ENCODE peak calls at places on chromosomes 1 and 21, in five cellular contexts. L is AG09309; J is CD4-positive, alpha-beta T cell; D is endothelial cell; Q is B cell. Y is an unnamed sample.

GRCh38 chr1:3676581-3677410 is 24.5 kb downstream of the TP73 start:
- DNase-seq in L (no peak), J (no peak), D (no peak), Q (no peak), Y (peak)

GRCh38 chr1:157575744-157576143 is 22.1 kb downstream of the FCRL4 start:
- DNase-seq in L (no peak), J (no peak), D (no peak), Q (no peak), Y (no peak)

GRCh38 chr1:198155253-198155652 is 1.5 kb upstream of the NEK7 start:
- DNase-seq in L (peak), J (no peak), D (no peak), Q (no peak), Y (no peak)

GRCh38 chr1:47752048-47752451 is 245.1 kb downstream of the TRABD2B start:
- DNase-seq in L (no peak), J (no peak), D (no peak), Q (no peak), Y (no peak)

GRCh38 chr21:14739590-14739989 is 193.5 kb upstream of the SAMSN1 start:
- DNase-seq in L (no peak), J (no peak), D (no peak), Q (no peak), Y (no peak)

GRCh38 chr1:112909847-112910246 is 46.1 kb downstream of the SLC16A1 start:
- DNase-seq in L (no peak), J (no peak), D (no peak), Q (no peak), Y (no peak)

GRCh38 chr21:42840411-42841155 is 38.8 kb downstream of the WDR4 start:
- DNase-seq in L (no peak), J (no peak), D (no peak), Q (peak), Y (no peak)

GRCh38 chr1:85157436-85157835 is 43.4 kb downstream of the SYDE2 start:
- DNase-seq in L (no peak), J (no peak), D (no peak), Q (no peak), Y (no peak)

GRCh38 chr1:63134501-63135173 is 187.7 kb upstream of the FOXD3 start:
- DNase-seq in L (no peak), J (no peak), D (no peak), Q (no peak), Y (no peak)

GRCh38 chr1:23796466-23797271 is 3.9 kb downstream of the GALE start:
- DNase-seq in L (no peak), J (no peak), D (no peak), Q (no peak), Y (no peak)
- TF ChIP-seq CTCF in L (no peak), J (no peak), D (no peak), Q (no peak), Y (no peak)

GRCh38 chr1:54945393-54945936 is 35.0 kb upstream of the TMEM61 start:
- DNase-seq in L (no peak), J (no peak), D (no peak), Q (no peak), Y (no peak)

GRCh38 chr1:54940027-54940426 is 40.4 kb upstream of the TMEM61 start:
- DNase-seq in L (no peak), J (no peak), D (no peak), Q (no peak), Y (no peak)

GRCh38 chr1:54942976-54943375 is 37.5 kb upstream of the TMEM61 start:
- DNase-seq in L (no peak), J (no peak), D (no peak), Q (no peak), Y (no peak)

GRCh38 chr1:54947540-54947939 is 32.9 kb upstream of the TMEM61 start:
- DNase-seq in L (no peak), J (no peak), D (no peak), Q (no peak), Y (no peak)

GRCh38 chr1:54944610-54945392 is 35.6 kb upstream of the TMEM61 start:
- DNase-seq in L (peak), J (peak), D (peak), Q (peak), Y (peak)
- TF ChIP-seq CTCF in L (peak), J (peak), D (peak), Q (peak), Y (peak)

DNA sequence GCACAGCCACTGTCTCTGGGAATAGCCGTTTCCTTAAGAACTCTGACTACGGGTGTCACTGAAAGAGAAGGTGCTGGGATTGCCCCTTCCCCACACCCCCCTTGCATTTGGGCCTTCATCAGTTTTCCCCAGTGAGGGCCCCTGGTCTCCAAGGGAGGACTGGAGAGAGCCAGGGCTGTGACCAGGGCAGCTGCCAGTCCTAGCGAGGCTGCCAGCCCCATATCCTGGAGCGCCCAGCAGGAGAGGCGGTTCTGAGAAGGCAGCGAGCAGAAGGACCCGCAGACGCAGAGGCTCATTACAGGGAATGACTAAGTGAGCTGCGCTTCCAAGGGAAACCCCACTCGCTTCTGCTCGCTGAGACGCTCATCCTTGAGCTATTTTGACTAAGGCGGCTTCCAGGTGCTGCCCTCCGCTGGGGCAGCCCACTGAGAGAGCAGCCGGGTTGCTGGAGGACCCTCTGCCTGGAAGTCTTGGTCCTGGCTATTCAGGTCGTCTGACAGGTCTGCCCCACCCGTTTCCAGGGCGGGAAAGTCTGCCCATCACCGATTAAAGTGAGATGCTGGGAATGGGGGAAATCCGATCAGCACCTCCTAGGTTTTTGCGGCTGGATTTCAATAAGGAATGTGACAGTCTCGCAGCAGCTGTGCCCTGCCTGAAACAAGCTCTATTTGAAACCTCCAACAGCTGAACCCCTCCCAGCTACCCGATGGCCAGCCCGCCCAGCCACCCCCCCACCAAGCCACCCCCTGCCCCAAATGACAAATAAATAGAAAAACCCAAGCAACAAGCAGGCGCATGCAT is 2.9 kb downstream of the KCNN3 start:
- DNase-seq in L (no peak), J (no peak), D (no peak), Q (no peak), Y (peak)
- TF ChIP-seq CTCF in L (no peak), J (no peak), D (no peak), Q (no peak), Y (no peak)

GRCh38 chr1:109190189-109190588 is 23.5 kb upstream of the SARS1 start:
- DNase-seq in L (no peak), J (no peak), D (no peak), Q (no peak), Y (no peak)
- TF ChIP-seq CTCF in L (no peak), J (no peak), D (no peak), Q (no peak), Y (no peak)

GRCh38 chr1:232538943-232539302 is 91.0 kb downstream of the SIPA1L2 start:
- DNase-seq in L (no peak), J (no peak), D (no peak), Q (no peak), Y (no peak)
- TF ChIP-seq CTCF in L (no peak), J (no peak), D (no peak), Q (no peak), Y (no peak)

DNA sequence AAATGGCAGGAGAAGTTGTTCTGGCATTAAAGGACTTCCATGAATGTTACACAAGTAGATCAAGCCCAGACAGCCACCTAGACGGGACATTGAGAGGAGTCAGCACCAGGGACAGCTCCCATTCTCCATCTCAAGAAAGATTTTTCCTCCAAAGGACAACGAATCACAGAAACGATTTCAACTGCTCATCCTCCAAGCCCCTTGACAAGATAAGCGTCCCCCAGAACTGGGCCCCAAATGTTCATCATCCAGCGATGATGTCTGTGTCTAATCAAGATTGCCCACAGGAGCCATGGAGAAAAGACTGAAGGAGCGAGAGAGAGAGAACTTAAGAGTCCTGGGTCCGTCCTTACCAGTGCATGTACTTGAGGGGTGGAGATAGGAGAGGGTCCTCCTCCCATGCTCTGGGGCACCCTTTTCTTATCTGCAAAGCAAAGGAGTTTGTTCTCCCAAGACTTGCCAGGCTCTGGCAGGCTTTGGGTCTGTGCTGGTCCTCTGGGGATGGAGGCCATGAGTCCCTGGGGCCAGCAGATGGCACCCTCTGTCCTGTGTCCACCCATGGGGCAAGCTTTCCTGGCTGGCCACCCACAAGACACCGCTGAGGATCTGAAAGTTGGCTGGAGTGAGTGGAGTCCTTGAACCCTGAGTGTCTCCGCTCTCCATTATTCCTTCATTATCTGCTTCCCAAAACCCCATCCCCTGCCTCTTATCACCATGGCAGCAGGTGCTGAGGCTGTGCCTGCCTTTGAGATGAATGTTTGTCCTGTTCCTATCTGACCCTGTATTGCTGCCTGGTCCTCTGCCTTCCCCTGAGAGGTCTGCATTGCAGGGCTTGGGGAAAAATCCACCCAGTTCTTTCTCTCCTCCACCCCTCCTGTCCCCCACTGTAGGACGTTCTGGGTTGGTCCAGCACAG is 164.6 kb downstream of the ACTL8 start:
- DNase-seq in L (peak), J (no peak), D (peak), Q (no peak), Y (peak)
- TF ChIP-seq CTCF in L (peak), J (no peak), D (no peak), Q (no peak), Y (no peak)

GRCh38 chr1:18803859-18804258 is 55.6 kb downstream of the TAS1R2 start:
- DNase-seq in L (no peak), J (no peak), D (no peak), Q (no peak), Y (no peak)

GRCh38 chr1:18807334-18808063 is 52.0 kb downstream of the TAS1R2 start:
- DNase-seq in L (no peak), J (no peak), D (no peak), Q (no peak), Y (no peak)

GRCh38 chr1:18808561-18808960 is 50.9 kb downstream of the TAS1R2 start:
- DNase-seq in L (no peak), J (no peak), D (no peak), Q (no peak), Y (no peak)

GRCh38 chr1:18805116-18805515 is 54.3 kb downstream of the TAS1R2 start:
- DNase-seq in L (no peak), J (no peak), D (no peak), Q (no peak), Y (no peak)

GRCh38 chr1:18805925-18806849 is 53.3 kb downstream of the TAS1R2 start:
- DNase-seq in L (no peak), J (no peak), D (no peak), Q (no peak), Y (no peak)
- TF ChIP-seq CTCF in L (no peak), J (no peak), D (no peak), Q (no peak), Y (no peak)

DNA sequence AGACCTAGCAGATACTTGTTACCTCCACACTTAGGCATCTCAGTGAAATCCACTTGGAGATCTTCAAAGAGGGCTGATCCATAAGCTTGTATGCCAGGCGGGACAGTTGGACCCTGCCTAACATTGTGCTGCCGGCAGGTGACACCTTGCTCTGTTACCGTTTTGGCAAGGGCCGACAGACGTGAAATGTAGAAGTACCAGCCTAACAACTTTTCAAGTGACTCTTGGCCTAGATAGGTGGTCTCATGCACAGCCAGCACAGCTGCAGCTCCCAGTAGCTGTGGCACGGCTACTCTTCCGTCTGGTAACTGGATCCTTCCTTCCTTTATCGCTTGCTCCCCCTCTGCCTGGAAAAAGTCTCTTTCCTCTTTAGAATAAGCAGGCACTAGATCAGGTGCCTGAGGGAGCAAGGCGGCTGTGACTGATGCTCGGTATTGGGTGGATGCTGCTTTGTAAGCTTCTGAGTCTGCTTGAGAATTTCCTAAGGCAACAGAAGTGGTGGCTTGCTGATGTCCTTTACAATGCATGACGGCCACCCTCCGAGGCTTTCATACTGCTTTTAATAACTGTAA is 713.5 kb downstream of the AMY1C start:
- DNase-seq in L (no peak), J (no peak), D (no peak), Q (no peak), Y (no peak)
- TF ChIP-seq CTCF in L (no peak), J (no peak), D (no peak), Q (no peak), Y (no peak)

Y was measured in GM13976.